ENCODE peak calls at places on chromosomes 2 and 18, in seven cellular contexts. One of them, this sample, is unnamed.
A peak's percentile ranks its signal among the peaks of the same experiment; 100 is the strongest.

GRCh38 chr2:207235621-207236020 is 69.9 kb upstream of the KLF7 start:
- DNase-seq in PC-9: no peak
- DNase-seq in lower lobe of right lung: no peak
- DNase-seq in fibroblast of pulmonary artery: no peak
- DNase-seq in fibroblast of the aortic adventitia: no peak
- DNase-seq in HL-60: peak; percentile 44
- DNase-seq in IMR-90: no peak
- DNase-seq in this sample: no peak

GRCh38 chr2:222361787-222362186 is 62.6 kb upstream of the SGPP2 start:
- DNase-seq in PC-9: no peak
- DNase-seq in lower lobe of right lung: no peak
- DNase-seq in fibroblast of pulmonary artery: no peak
- DNase-seq in fibroblast of the aortic adventitia: no peak
- DNase-seq in HL-60: no peak
- DNase-seq in IMR-90: no peak
- DNase-seq in this sample: no peak

GRCh38 chr18:45222200-45222599 is 393.1 kb upstream of the SLC14A2 start:
- DNase-seq in PC-9: no peak
- DNase-seq in lower lobe of right lung: no peak
- DNase-seq in fibroblast of pulmonary artery: no peak
- DNase-seq in fibroblast of the aortic adventitia: peak; percentile 56
- DNase-seq in HL-60: no peak
- DNase-seq in IMR-90: no peak
- DNase-seq in this sample: no peak

GRCh38 chr2:69450735-69451416 is 13.6 kb upstream of the NFU1 start:
- DNase-seq in PC-9: no peak
- DNase-seq in lower lobe of right lung: no peak
- DNase-seq in fibroblast of pulmonary artery: no peak
- DNase-seq in fibroblast of the aortic adventitia: no peak
- DNase-seq in HL-60: no peak
- DNase-seq in IMR-90: no peak
- DNase-seq in this sample: no peak

GRCh38 chr2:37896319-37896718 is 28.8 kb upstream of the RMDN2 start:
- DNase-seq in PC-9: no peak
- DNase-seq in lower lobe of right lung: no peak
- DNase-seq in fibroblast of pulmonary artery: peak; percentile 26
- DNase-seq in fibroblast of the aortic adventitia: no peak
- DNase-seq in HL-60: no peak
- DNase-seq in IMR-90: no peak
- DNase-seq in this sample: no peak

GRCh38 chr2:129112181-129112580 is 793.5 kb upstream of the HS6ST1 start:
- DNase-seq in PC-9: no peak
- DNase-seq in lower lobe of right lung: no peak
- DNase-seq in fibroblast of pulmonary artery: no peak
- DNase-seq in fibroblast of the aortic adventitia: no peak
- DNase-seq in HL-60: no peak
- DNase-seq in IMR-90: no peak
- DNase-seq in this sample: no peak

GRCh38 chr18:77110936-77111335 is 21.6 kb downstream of the MBP start:
- DNase-seq in PC-9: no peak
- DNase-seq in lower lobe of right lung: no peak
- DNase-seq in fibroblast of pulmonary artery: no peak
- DNase-seq in fibroblast of the aortic adventitia: no peak
- DNase-seq in HL-60: no peak
- DNase-seq in IMR-90: no peak
- DNase-seq in this sample: no peak

GRCh38 chr2:237591379-237591881 is 896 bp upstream of the RAB17 start:
- DNase-seq in PC-9: peak; percentile 80
- DNase-seq in lower lobe of right lung: peak; percentile 68
- DNase-seq in fibroblast of pulmonary artery: peak; percentile 59
- DNase-seq in fibroblast of the aortic adventitia: no peak
- DNase-seq in HL-60: peak; percentile 40
- DNase-seq in IMR-90: no peak
- DNase-seq in this sample: no peak

GRCh38 chr2:98086491-98087446 is at the start of gene VWA3B:
- DNase-seq in PC-9: no peak
- DNase-seq in lower lobe of right lung: peak; percentile 85
- DNase-seq in fibroblast of pulmonary artery: peak; percentile 11
- DNase-seq in fibroblast of the aortic adventitia: peak; percentile 7
- DNase-seq in HL-60: no peak
- DNase-seq in IMR-90: no peak
- DNase-seq in this sample: peak; percentile 25

GRCh38 chr2:69774984-69775982 is 33.3 kb downstream of the ANXA4 start:
- DNase-seq in PC-9: no peak
- DNase-seq in lower lobe of right lung: no peak
- DNase-seq in fibroblast of pulmonary artery: no peak
- DNase-seq in fibroblast of the aortic adventitia: peak; percentile 43
- DNase-seq in HL-60: no peak
- DNase-seq in IMR-90: no peak
- DNase-seq in this sample: peak; percentile 21

GRCh38 chr2:71798266-71799012 is 345.1 kb downstream of the DYSF start:
- DNase-seq in PC-9: no peak
- DNase-seq in lower lobe of right lung: no peak
- DNase-seq in fibroblast of pulmonary artery: peak; percentile 43
- DNase-seq in fibroblast of the aortic adventitia: peak; percentile 37
- DNase-seq in HL-60: peak; percentile 18
- DNase-seq in IMR-90: peak; percentile 10
- DNase-seq in this sample: peak; percentile 19

GRCh38 chr2:151544449-151544848 is 134.7 kb downstream of the RIF1 start:
- DNase-seq in PC-9: no peak
- DNase-seq in lower lobe of right lung: no peak
- DNase-seq in fibroblast of pulmonary artery: no peak
- DNase-seq in fibroblast of the aortic adventitia: peak; percentile 31
- DNase-seq in HL-60: no peak
- DNase-seq in IMR-90: no peak
- DNase-seq in this sample: no peak

DNA sequence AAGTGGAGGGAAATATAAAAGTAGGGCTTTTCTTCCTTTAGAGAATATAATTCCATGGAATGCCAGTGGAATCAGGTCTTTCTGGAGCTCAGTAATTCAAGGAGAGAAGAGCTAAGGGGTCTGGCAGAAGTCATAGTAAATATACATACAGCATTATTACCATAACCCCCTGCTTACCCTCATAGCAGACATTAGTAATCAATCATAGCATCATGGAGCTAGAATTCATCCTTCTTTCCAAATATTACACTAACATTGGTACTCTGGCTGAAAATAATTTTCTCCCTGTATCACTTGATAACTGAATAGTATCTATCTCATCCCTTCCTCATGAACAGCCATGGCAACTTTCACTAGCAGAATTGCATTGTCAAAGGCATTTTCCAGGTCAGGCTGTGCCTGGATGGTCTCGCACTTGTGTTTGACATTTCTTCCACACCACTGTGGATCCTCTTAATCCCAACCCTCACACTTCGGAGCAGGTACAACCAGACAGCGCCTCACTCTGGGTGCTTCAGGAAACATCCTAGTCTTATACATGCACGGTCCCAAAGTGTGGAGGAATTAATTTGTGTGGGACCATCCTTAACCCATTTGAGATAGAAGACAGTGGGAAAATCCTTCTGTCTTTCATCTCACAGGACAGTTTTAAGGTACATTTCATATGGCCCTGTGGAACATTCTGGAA is 84.2 kb upstream of the SEC11C start:
- DNase-seq in PC-9: no peak
- DNase-seq in lower lobe of right lung: no peak
- DNase-seq in fibroblast of pulmonary artery: peak; percentile 49
- DNase-seq in fibroblast of the aortic adventitia: no peak
- DNase-seq in HL-60: no peak
- DNase-seq in IMR-90: no peak
- DNase-seq in this sample: peak; percentile 8
- TF ChIP-seq CTCF in PC-9: no peak
- TF ChIP-seq CTCF in lower lobe of right lung: no peak
- TF ChIP-seq CTCF in fibroblast of pulmonary artery: peak; percentile 43
- TF ChIP-seq CTCF in fibroblast of the aortic adventitia: no peak
- TF ChIP-seq CTCF in HL-60: no peak
- TF ChIP-seq CTCF in IMR-90: peak; percentile 29
- TF ChIP-seq CTCF in this sample: peak; percentile 17

GRCh38 chr2:1823187-1824169 is 79.2 kb upstream of the PXDN start:
- DNase-seq in PC-9: no peak
- DNase-seq in lower lobe of right lung: no peak
- DNase-seq in fibroblast of pulmonary artery: no peak
- DNase-seq in fibroblast of the aortic adventitia: no peak
- DNase-seq in HL-60: no peak
- DNase-seq in IMR-90: no peak
- DNase-seq in this sample: no peak
- H3K4me3 ChIP-seq in PC-9: no peak overlapping the region
- H3K4me3 ChIP-seq in lower lobe of right lung: no peak overlapping the region
- H3K4me3 ChIP-seq in fibroblast of pulmonary artery: no peak overlapping the region
- H3K4me3 ChIP-seq in fibroblast of the aortic adventitia: no peak overlapping the region
- H3K4me3 ChIP-seq in HL-60: no peak overlapping the region
- H3K4me3 ChIP-seq in IMR-90: no peak overlapping the region
- H3K4me3 ChIP-seq in this sample: no peak overlapping the region

GRCh38 chr2:25966531-25967265 is 15.6 kb downstream of the KIF3C start:
- DNase-seq in PC-9: no peak
- DNase-seq in lower lobe of right lung: no peak
- DNase-seq in fibroblast of pulmonary artery: no peak
- DNase-seq in fibroblast of the aortic adventitia: no peak
- DNase-seq in HL-60: no peak
- DNase-seq in IMR-90: no peak
- DNase-seq in this sample: no peak
- TF ChIP-seq CTCF in PC-9: no peak
- TF ChIP-seq CTCF in lower lobe of right lung: no peak
- TF ChIP-seq CTCF in fibroblast of pulmonary artery: no peak
- TF ChIP-seq CTCF in fibroblast of the aortic adventitia: no peak
- TF ChIP-seq CTCF in HL-60: no peak
- TF ChIP-seq CTCF in IMR-90: no peak
- TF ChIP-seq CTCF in this sample: no peak

DNA sequence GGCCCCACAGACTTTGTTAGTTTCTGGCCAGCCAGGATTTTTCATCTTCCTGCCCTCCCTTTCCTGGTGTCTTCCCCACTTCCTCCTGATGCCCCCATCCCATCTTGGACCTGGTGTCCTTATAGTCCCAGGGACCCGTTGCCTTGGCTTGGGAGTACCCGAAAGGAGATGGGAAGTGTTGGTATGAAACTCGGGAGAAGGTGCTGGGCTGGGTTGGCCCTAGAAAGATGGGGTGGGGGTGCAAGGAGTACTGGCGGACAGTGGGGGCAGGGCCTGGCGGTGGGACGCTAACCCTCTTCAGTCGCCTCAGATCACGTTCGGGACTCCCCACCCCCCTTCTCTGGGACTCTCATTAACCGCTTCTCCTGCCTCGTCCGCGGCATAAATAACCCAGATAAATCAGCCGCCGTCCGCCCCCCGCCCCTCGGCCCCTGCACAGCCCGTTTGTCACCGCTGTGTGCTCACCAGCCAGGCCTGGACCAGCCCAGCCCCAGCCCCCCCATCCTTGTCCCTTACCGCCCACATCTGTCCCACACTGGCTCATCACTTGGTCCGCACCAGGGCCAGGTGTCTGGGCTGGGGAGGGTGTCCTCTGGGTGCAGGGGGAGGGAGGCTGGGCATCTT is 3.7 kb upstream of the ASIC4 start:
- DNase-seq in PC-9: no peak
- DNase-seq in lower lobe of right lung: no peak
- DNase-seq in fibroblast of pulmonary artery: no peak
- DNase-seq in fibroblast of the aortic adventitia: no peak
- DNase-seq in HL-60: no peak
- DNase-seq in IMR-90: no peak
- DNase-seq in this sample: no peak
- H3K4me3 ChIP-seq in PC-9: no peak overlapping the region
- H3K4me3 ChIP-seq in lower lobe of right lung: no peak overlapping the region
- H3K4me3 ChIP-seq in fibroblast of pulmonary artery: no peak overlapping the region
- H3K4me3 ChIP-seq in fibroblast of the aortic adventitia: no peak overlapping the region
- H3K4me3 ChIP-seq in HL-60: no peak overlapping the region
- H3K4me3 ChIP-seq in IMR-90: no peak overlapping the region
- H3K4me3 ChIP-seq in this sample: no peak overlapping the region

GRCh38 chr2:217909156-217909820 is 93.5 kb downstream of the TNS1 start:
- DNase-seq in PC-9: no peak
- DNase-seq in lower lobe of right lung: no peak
- DNase-seq in fibroblast of pulmonary artery: no peak
- DNase-seq in fibroblast of the aortic adventitia: no peak
- DNase-seq in HL-60: no peak
- DNase-seq in IMR-90: no peak
- DNase-seq in this sample: no peak
- TF ChIP-seq CTCF in PC-9: no peak
- TF ChIP-seq CTCF in lower lobe of right lung: no peak
- TF ChIP-seq CTCF in fibroblast of pulmonary artery: no peak
- TF ChIP-seq CTCF in fibroblast of the aortic adventitia: no peak
- TF ChIP-seq CTCF in HL-60: no peak
- TF ChIP-seq CTCF in IMR-90: no peak
- TF ChIP-seq CTCF in this sample: no peak

DNA sequence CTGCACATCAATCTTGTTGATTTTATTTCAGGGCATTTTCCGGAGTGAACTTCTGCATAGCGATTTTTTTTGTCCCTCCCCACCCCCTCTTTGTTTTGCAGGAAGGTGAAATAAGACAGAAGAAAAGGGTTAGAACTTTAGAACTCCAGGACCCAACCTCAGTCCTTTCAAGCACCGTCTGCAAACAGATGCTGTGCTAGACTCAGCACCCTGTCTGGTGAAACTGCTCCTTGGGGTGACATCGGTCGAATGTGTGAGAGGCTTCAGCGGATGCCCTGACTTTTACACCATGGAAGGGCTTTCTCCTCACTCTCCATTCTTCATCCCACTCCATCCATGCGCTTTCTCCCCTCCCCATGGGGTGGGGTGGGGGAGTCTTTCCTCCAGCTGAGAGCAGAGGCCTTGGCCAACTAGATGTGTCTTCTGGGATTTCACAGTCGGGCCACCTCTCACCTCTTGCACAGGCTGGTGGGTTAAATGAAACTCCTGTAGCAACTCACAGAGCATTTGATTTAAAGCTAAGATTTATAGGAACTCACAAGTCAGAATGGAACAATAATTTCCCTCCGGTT is 43.3 kb upstream of the EDAR start:
- DNase-seq in PC-9: no peak
- DNase-seq in lower lobe of right lung: no peak
- DNase-seq in fibroblast of pulmonary artery: no peak
- DNase-seq in fibroblast of the aortic adventitia: no peak
- DNase-seq in HL-60: no peak
- DNase-seq in IMR-90: no peak
- DNase-seq in this sample: no peak
- H3K4me3 ChIP-seq in PC-9: no peak overlapping the region
- H3K4me3 ChIP-seq in lower lobe of right lung: peak overlapping the region; percentile 59
- H3K4me3 ChIP-seq in fibroblast of pulmonary artery: peak overlapping the region; percentile 54
- H3K4me3 ChIP-seq in fibroblast of the aortic adventitia: peak overlapping the region; percentile 50
- H3K4me3 ChIP-seq in HL-60: peak overlapping the region; percentile 39
- H3K4me3 ChIP-seq in IMR-90: no peak overlapping the region
- H3K4me3 ChIP-seq in this sample: no peak overlapping the region

GRCh38 chr18:3761266-3761665 is 311.3 kb downstream of the TGIF1 start:
- DNase-seq in PC-9: no peak
- DNase-seq in lower lobe of right lung: no peak
- DNase-seq in fibroblast of pulmonary artery: no peak
- DNase-seq in fibroblast of the aortic adventitia: no peak
- DNase-seq in HL-60: no peak
- DNase-seq in IMR-90: no peak
- DNase-seq in this sample: no peak
- TF ChIP-seq CTCF in PC-9: no peak
- TF ChIP-seq CTCF in lower lobe of right lung: no peak
- TF ChIP-seq CTCF in fibroblast of pulmonary artery: no peak
- TF ChIP-seq CTCF in fibroblast of the aortic adventitia: no peak
- TF ChIP-seq CTCF in HL-60: no peak
- TF ChIP-seq CTCF in IMR-90: no peak
- TF ChIP-seq CTCF in this sample: no peak